ENCODE peak calls at places on chromosome 21, in five cellular contexts. G is heart left ventricle, Q is GM23338, W is IMR-90, P is pancreas. I is an unnamed sample. For H3K4me1, the result is how much of the 10 kb centered on the place peaks cover.

GRCh38 chr21:17585875-17586450 is 26.7 kb downstream of the BTG3 start:
- DNase-seq in G (no peak), Q (peak), W (peak), P (no peak), I (peak)

GRCh38 chr21:17712887-17713286 is 100.2 kb upstream of the BTG3 start:
- DNase-seq in G (no peak), Q (no peak), W (no peak), P (no peak), I (no peak)

GRCh38 chr21:20875741-20876140 is 122.5 kb upstream of the NCAM2 start:
- DNase-seq in G (no peak), Q (peak), W (no peak), P (no peak), I (no peak)

GRCh38 chr21:17780539-17780938 is 38.6 kb downstream of the C21orf91 start:
- DNase-seq in G (no peak), Q (no peak), W (no peak), P (no peak), I (no peak)

GRCh38 chr21:15839601-15840000 is 109.8 kb downstream of the USP25 start:
- DNase-seq in G (no peak), Q (no peak), W (peak), P (no peak), I (no peak)

GRCh38 chr21:24938592-24938991 is 668.7 kb downstream of the MRPL39 start:
- DNase-seq in G (no peak), Q (no peak), W (no peak), P (no peak), I (no peak)

GRCh38 chr21:15495965-15496364 is 233.8 kb upstream of the USP25 start:
- DNase-seq in G (no peak), Q (no peak), W (peak), P (no peak), I (no peak)

GRCh38 chr21:14559144-14559543 is 13.0 kb upstream of the SAMSN1 start:
- DNase-seq in G (no peak), Q (no peak), W (no peak), P (no peak), I (no peak)

GRCh38 chr21:27703806-27704205 is 736.9 kb upstream of the ADAMTS5 start:
- DNase-seq in G (no peak), Q (no peak), W (no peak), P (no peak), I (no peak)

GRCh38 chr21:39003982-39004775 is 179.1 kb downstream of the PSMG1 start:
- DNase-seq in G (no peak), Q (no peak), W (peak), P (no peak), I (no peak)

GRCh38 chr21:16302851-16303282 is 573.1 kb downstream of the USP25 start:
- DNase-seq in G (peak), Q (no peak), W (peak), P (no peak), I (no peak)

GRCh38 chr21:9008636-9009035 is 1512.7 kb upstream of the TPTE start:
- DNase-seq in G (no peak), Q (no peak), W (no peak), P (no peak), I (no peak)

GRCh38 chr21:15441999-15442398 is 287.8 kb upstream of the USP25 start:
- DNase-seq in G (no peak), Q (no peak), W (no peak), P (no peak), I (no peak)

GRCh38 chr21:46058339-46059145 is 39.4 kb upstream of the COL6A2 start:
- DNase-seq in G (no peak), Q (no peak), W (no peak), P (no peak), I (no peak)

GRCh38 chr21:18368193-18368592 is 35.4 kb downstream of the TMPRSS15 start:
- DNase-seq in G (no peak), Q (no peak), W (no peak), P (no peak), I (no peak)

GRCh38 chr21:31490471-31490870 is 146.4 kb upstream of the TIAM1 start:
- DNase-seq in G (no peak), Q (no peak), W (no peak), P (no peak), I (no peak)

GRCh38 chr21:25573409-25574206 is 33.7 kb downstream of the MRPL39 start:
- DNase-seq in G (no peak), Q (no peak), W (peak), P (no peak), I (no peak)

GRCh38 chr21:45950740-45951515 is 30.6 kb upstream of the COL6A1 start:
- DNase-seq in G (peak), Q (no peak), W (peak), P (peak), I (no peak)

GRCh38 chr21:40553781-40554180 is 293.2 kb downstream of the DSCAM start:
- DNase-seq in G (no peak), Q (no peak), W (no peak), P (no peak), I (no peak)

GRCh38 chr21:34670220-34670961 is 1.6 kb downstream of the CLIC6 start:
- DNase-seq in G (no peak), Q (peak), W (no peak), P (no peak), I (peak)

GRCh38 chr21:30434033-30434631 is 4.1 kb downstream of the KRTAP13-4 start:
- DNase-seq in G (no peak), Q (peak), W (no peak), P (no peak), I (no peak)

GRCh38 chr21:21750124-21750825 is 752.1 kb downstream of the NCAM2 start:
- DNase-seq in G (no peak), Q (no peak), W (no peak), P (no peak), I (no peak)

GRCh38 chr21:13937236-13937635 is 273.5 kb downstream of the LIPI start:
- DNase-seq in G (no peak), Q (no peak), W (no peak), P (no peak), I (no peak)

GRCh38 chr21:16534408-16535099 is 804.8 kb downstream of the USP25 start:
- DNase-seq in G (peak), Q (no peak), W (peak), P (peak), I (peak)

GRCh38 chr21:16650984-16651383 is 861.9 kb upstream of the CXADR start:
- DNase-seq in G (no peak), Q (no peak), W (no peak), P (no peak), I (no peak)

GRCh38 chr21:15064576-15065380 is at the start of gene NRIP1:
- DNase-seq in G (peak), Q (peak), W (peak), P (peak), I (peak)

GRCh38 chr21:26761174-26761915 is 83.9 kb downstream of the ADAMTS1 start:
- DNase-seq in G (no peak), Q (no peak), W (no peak), P (no peak), I (no peak)

GRCh38 chr21:17466166-17466565 is 46.7 kb upstream of the CXADR start:
- DNase-seq in G (no peak), Q (no peak), W (peak), P (no peak), I (no peak)

GRCh38 chr21:15682977-15683376 is 46.8 kb upstream of the USP25 start:
- DNase-seq in G (no peak), Q (no peak), W (peak), P (no peak), I (no peak)

GRCh38 chr21:16908087-16908486 is 604.8 kb upstream of the CXADR start:
- DNase-seq in G (no peak), Q (no peak), W (no peak), P (no peak), I (no peak)

GRCh38 chr21:39502631-39503030 is 50.9 kb downstream of the SH3BGR start:
- DNase-seq in G (no peak), Q (no peak), W (no peak), P (no peak), I (no peak)

GRCh38 chr21:20404915-20405314 is 593.3 kb upstream of the NCAM2 start:
- DNase-seq in G (no peak), Q (peak), W (no peak), P (no peak), I (no peak)

GRCh38 chr21:17463441-17463840 is 49.4 kb upstream of the CXADR start:
- DNase-seq in G (no peak), Q (no peak), W (peak), P (no peak), I (no peak)

DNA sequence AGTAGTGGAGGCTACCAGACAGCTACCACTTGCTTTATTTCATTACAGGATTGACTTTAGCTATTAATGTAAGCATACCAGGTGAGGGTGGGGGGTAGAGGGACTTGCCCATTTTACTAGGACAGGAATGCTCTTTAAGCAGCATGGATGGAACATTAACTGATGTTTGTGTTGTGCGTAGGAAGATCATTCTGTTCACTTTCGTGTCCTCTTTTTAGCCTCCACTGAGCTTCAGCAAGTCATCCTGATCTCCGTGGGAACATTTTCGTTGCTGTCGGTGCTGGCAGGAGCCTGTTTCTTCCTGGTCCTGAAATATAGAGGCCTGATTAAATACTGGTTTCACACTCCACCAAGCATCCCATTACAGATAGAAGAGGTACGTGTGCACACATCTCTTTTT is 29.3 kb downstream of the IFNGR2 start:
- DNase-seq in G (no peak), Q (no peak), W (no peak), P (no peak), I (no peak)
- H3K4me1 ChIP-seq in G (under half), Q (under half), W (under half), P (under half), I (under half)

DNA sequence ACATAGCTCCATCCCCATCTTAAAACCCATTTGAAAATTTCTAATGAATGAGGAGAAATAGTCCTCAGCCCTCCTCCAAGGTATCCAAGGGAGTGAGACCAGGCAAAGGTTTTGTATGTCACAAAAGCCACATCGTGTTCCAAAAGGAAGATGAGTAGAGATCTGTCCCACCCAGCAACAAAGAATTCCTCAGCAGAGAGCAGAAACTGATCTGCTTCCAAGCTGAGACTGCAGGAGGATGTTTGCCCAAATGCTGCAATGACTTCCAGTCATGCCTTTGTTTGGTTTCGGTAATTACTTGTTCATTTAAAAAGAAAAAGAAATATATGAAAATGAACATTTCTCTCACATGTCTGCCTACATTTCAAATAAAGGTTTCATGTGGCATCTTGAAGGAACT is 186.9 kb downstream of the SETD4 start:
- DNase-seq in G (no peak), Q (no peak), W (no peak), P (no peak), I (no peak)
- H3K4me1 ChIP-seq in G (under half), Q (under half), W (under half), P (under half), I (under half)

GRCh38 chr21:43289442-43289841 is 120.6 kb downstream of the CRYAA start:
- DNase-seq in G (no peak), Q (no peak), W (no peak), P (no peak), I (peak)
- H3K4me1 ChIP-seq in G (under half), Q (under half), W (under half), P (under half), I (under half)

GRCh38 chr21:37398697-37399096 is 32.1 kb downstream of the DYRK1A start:
- DNase-seq in G (no peak), Q (no peak), W (no peak), P (no peak), I (no peak)

GRCh38 chr21:37405629-37406028 is 39.1 kb downstream of the DYRK1A start:
- DNase-seq in G (no peak), Q (no peak), W (no peak), P (no peak), I (no peak)

GRCh38 chr21:37396855-37397254 is 30.3 kb downstream of the DYRK1A start:
- DNase-seq in G (no peak), Q (no peak), W (no peak), P (no peak), I (no peak)

GRCh38 chr21:37407719-37408455 is 41.3 kb downstream of the DYRK1A start:
- DNase-seq in G (no peak), Q (no peak), W (peak), P (no peak), I (no peak)

GRCh38 chr21:37402251-37402867 is 35.8 kb downstream of the DYRK1A start:
- DNase-seq in G (no peak), Q (no peak), W (no peak), P (no peak), I (no peak)
- H3K4me1 ChIP-seq in G (half or more), Q (under half), W (under half), P (under half), I (under half)

DNA sequence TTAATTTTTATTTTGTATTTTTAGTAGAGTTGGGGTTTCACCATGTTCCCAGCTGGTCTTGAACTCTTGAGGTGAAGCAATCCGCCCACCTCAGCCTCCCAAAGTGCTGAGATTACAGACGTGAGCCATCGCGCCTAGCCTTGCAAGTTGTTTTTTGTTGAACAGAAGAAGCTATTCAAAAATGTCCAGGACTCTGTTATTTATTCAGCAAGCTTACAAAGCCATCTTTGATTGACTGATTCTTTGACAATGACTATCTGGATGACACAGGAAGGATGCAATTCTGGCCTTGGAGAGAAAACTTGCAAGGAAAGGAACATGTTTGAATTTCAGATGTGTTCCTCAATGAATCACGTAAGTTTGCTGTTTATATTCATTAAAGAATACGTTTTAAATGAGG is 63.5 kb downstream of the MAP3K7CL start:
- DNase-seq in G (no peak), Q (no peak), W (no peak), P (no peak), I (no peak)
- H3K4me1 ChIP-seq in G (under half), Q (under half), W (under half), P (under half), I (under half)

DNA sequence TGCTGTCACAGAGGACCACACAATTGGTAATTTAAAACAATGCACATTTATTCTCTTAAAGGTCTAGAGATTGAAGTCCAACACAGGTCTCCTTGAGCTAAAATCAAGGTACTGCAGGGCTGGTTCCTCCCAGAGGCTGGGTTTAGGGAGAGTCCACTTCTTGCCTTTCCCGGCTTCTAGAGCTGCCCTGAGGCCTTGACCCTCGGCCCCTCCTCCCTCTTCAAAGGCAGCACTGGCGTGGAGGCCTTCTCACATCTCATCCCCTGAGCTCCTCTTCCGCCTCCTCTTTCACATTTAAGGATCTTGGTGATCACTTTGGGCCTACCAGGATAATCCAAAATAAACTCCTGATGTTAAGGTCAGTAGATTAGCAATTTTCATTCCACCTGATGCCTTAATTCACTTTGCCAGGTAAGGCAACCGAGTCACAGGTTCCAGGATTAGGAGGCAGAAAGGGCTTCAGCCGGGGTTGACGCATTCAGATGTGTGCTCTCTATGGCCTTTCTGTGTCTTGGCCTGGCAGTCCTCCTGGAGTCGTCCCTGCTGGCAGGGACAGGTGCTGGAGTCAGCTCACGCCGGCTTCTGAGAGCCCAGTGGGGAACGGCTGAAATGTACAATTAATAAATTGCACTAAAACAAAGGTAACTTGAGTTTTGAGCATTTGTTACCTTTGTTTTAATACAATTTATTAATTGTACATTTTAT is 61.2 kb upstream of the ABCG1 start:
- DNase-seq in G (no peak), Q (no peak), W (no peak), P (no peak), I (no peak)
- H3K4me1 ChIP-seq in G (under half), Q (under half), W (under half), P (under half), I (under half)

DNA sequence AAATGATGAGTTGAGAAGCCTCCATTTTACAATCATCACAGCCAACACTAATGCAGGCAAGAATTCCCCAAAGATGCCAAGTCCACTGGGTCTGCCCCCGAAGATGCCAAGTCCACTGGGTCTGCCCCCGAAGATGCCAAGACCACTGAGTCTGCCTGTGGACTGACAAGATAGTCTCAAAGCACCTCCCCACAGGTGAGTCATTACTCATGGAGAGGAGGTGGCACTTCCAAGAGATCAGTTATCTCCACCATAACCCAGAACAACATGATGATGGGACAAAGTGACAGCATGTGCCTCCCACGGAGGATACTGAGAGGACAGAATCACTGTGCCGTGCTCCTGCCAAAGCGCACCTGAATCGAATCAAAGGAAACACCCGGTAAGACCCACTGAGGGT is 4.8 kb downstream of the PTTG1IP start:
- DNase-seq in G (no peak), Q (no peak), W (no peak), P (no peak), I (no peak)
- H3K4me1 ChIP-seq in G (half or more), Q (under half), W (under half), P (under half), I (under half)

DNA sequence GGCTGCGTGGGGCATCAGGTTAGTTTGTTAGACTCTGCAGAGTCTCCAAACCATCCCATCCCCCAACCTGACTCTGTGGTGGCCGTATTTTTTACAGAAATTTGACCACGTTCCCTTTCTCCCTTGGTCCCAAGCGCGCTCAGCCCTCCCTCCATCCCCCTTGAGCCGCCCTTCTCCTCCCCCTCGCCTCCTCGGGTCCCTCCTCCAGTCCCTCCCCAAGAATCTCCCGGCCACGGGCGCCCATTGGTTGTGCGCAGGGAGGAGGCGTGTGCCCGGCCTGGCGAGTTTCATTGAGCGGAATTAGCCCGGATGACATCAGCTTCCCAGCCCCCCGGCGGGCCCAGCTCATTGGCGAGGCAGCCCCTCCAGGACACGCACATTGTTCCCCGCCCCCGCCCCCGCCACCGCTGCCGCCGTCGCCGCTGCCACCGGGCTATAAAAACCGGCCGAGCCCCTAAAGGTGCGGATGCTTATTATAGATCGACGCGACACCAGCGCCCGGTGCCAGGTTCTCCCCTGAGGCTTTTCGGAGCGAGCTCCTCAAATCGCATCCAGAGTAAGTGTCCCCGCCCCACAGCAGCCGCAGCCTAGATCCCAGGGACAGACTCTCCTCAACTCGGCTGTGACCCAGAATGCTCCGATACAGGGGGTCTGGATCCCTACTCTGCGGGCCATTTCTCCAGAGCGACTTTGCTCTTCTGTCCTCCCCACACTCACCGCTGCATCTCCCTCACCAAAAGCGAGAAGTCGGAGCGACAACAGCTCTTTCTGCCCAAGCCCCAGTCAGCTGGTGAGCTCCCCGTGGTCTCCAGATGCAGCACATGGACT is at the start of gene OLIG2:
- DNase-seq in G (no peak), Q (peak), W (peak), P (no peak), I (no peak)
- H3K4me1 ChIP-seq in G (half or more), Q (half or more), W (under half), P (under half), I (under half)

I was measured in mucosa of descending colon.